ENCODE peak calls at places on chromosome 1, in five cellular contexts. J is hepatocyte, V is uterus, F is A549, U is foreskin fibroblast. Y is an unnamed sample.

GRCh38 chr1:227781314-227781930 is 34.1 kb upstream of the PRSS38 start:
- DNase-seq in J (no peak), V (no peak), F (no peak), U (no peak), Y (no peak)

GRCh38 chr1:218361298-218362065 is 16.3 kb downstream of the TGFB2 start:
- DNase-seq in J (peak; percentile 44), V (no peak), F (no peak), U (peak; percentile 79), Y (peak; percentile 38)

GRCh38 chr1:111204211-111204883 is 3.9 kb upstream of the DENND2D start:
- DNase-seq in J (peak; percentile 35), V (no peak), F (no peak), U (peak; percentile 57), Y (no peak)

GRCh38 chr1:171739646-171740045 is 2.2 kb downstream of the VAMP4 start:
- DNase-seq in J (no peak), V (no peak), F (no peak), U (peak; percentile 54), Y (no peak)

GRCh38 chr1:217433664-217434063 is 197.2 kb downstream of the GPATCH2 start:
- DNase-seq in J (no peak), V (no peak), F (no peak), U (no peak), Y (no peak)

GRCh38 chr1:159296697-159297375 is 5.3 kb upstream of the FCER1A start:
- DNase-seq in J (no peak), V (no peak), F (no peak), U (no peak), Y (no peak)

GRCh38 chr1:114530224-114530623 is 19.2 kb upstream of the TRIM33 start:
- DNase-seq in J (no peak), V (no peak), F (no peak), U (no peak), Y (no peak)

GRCh38 chr1:162972768-162973167 is 96.4 kb upstream of the RGS4 start:
- DNase-seq in J (no peak), V (no peak), F (no peak), U (no peak), Y (no peak)

GRCh38 chr1:173948594-173948993 is 31.5 kb upstream of the SERPINC1 start:
- DNase-seq in J (no peak), V (no peak), F (no peak), U (no peak), Y (no peak)

GRCh38 chr1:235442788-235443429 is 61.3 kb downstream of the B3GALNT2 start:
- DNase-seq in J (no peak), V (no peak), F (peak; percentile 43), U (peak; percentile 81), Y (peak; percentile 68)

GRCh38 chr1:30986755-30987154 is 78.2 kb upstream of the SDC3 start:
- DNase-seq in J (no peak), V (no peak), F (no peak), U (no peak), Y (no peak)

GRCh38 chr1:214404571-214405213 is 123.7 kb downstream of the SMYD2 start:
- DNase-seq in J (no peak), V (no peak), F (no peak), U (peak; percentile 41), Y (no peak)

GRCh38 chr1:37305841-37306240 is 168.5 kb upstream of the ZC3H12A start:
- DNase-seq in J (no peak), V (no peak), F (no peak), U (no peak), Y (no peak)

GRCh38 chr1:37306461-37306860 is 167.9 kb upstream of the ZC3H12A start:
- DNase-seq in J (no peak), V (peak; percentile 17), F (no peak), U (no peak), Y (no peak)

GRCh38 chr1:37303884-37304574 is 170.4 kb upstream of the ZC3H12A start:
- DNase-seq in J (no peak), V (no peak), F (no peak), U (no peak), Y (no peak)

GRCh38 chr1:37306871-37307270 is 167.5 kb upstream of the ZC3H12A start:
- DNase-seq in J (no peak), V (no peak), F (no peak), U (no peak), Y (no peak)

DNA sequence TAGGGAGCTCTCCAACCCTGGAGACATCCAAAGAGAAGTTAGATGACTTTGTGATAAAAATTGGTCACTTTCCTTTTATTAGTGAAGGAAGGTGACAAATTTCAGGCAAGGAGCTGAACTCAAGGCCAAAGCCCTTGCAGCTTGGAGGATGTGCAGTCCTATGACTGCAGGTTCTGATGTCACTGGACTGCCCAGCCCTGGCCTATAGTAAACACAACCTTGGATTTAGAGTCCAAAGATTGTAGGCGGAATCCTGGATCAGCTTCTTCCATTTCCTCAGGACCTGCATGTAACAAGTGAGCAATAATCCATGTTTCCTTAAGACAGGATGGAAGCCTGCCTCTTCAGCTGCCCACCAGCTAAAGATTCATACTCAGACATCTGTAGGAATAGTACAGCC is 169.3 kb upstream of the ZC3H12A start:
- DNase-seq in J (peak; percentile 43), V (no peak), F (no peak), U (no peak), Y (no peak)
- TF ChIP-seq CTCF in J (no peak), V (no peak), F (no peak), U (no peak), Y (no peak)

DNA sequence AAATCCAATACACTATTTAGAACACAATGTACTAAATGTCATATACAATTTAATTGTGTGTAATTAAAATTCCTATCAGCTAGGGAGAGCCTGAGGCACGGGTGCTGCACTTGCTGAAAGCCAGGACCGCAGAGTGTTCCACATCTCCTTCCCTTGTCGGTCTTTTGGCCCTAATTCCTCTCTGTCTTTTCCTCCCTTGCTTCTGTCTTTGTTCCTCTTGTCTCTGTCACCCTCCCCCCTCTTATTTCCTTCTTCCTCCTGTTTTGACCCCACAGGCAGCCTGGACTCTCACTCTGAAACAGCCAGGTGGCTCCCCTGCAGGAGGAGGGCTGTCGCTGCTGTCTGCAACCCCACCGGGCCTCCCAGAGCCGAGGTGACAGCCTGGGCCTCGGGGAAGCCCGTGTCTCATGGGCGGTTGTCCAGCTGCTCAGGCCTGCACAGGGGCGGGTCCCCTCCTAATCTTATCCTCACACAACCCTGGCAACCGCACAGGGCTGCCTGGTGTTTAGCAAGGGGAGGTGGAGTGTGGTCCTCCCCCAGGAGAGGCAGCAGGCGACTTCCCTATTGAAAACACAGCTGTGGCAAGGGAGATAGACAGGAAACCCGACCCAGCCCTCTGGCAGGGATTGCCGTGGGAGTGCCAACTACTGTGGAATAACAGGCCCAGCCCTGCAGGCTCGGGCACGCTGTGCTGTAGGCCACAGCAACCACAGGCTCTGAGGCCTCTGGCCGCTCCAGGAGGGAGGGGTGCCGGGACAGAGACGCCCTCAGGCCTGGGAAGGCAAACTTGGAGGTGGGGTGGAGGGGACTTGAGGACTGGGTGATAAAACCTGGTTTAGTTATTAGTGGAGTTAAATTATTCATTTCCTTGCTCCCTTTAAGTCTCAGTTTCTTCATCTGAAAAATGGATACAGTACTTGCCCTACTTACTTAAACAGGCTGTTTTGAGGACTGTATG is 68.8 kb upstream of the WDR26 start:
- DNase-seq in J (peak; percentile 83), V (peak; percentile 62), F (peak; percentile 59), U (peak; percentile 93), Y (peak; percentile 70)
- TF ChIP-seq CTCF in J (no peak), V (no peak), F (no peak), U (no peak), Y (peak; percentile 44)

GRCh38 chr1:157377216-157377821 is 175.0 kb downstream of the FCRL5 start:
- DNase-seq in J (peak; percentile 67), V (no peak), F (no peak), U (peak; percentile 63), Y (peak; percentile 25)
- TF ChIP-seq CTCF in J (peak; percentile 57), V (no peak), F (peak; percentile 57), U (peak; percentile 66), Y (peak; percentile 81)

GRCh38 chr1:88695781-88696180 is 11.7 kb downstream of the PKN2 start:
- DNase-seq in J (no peak), V (no peak), F (no peak), U (no peak), Y (no peak)
- TF ChIP-seq CTCF in J (no peak), V (no peak), F (no peak), U (no peak), Y (no peak)

GRCh38 chr1:179883040-179883501 is 986 bp downstream of the TOR1AIP1 start:
- DNase-seq in J (no peak), V (no peak), F (peak; percentile 35), U (no peak), Y (no peak)
- TF ChIP-seq CTCF in J (no peak), V (no peak), F (no peak), U (no peak), Y (no peak)

DNA sequence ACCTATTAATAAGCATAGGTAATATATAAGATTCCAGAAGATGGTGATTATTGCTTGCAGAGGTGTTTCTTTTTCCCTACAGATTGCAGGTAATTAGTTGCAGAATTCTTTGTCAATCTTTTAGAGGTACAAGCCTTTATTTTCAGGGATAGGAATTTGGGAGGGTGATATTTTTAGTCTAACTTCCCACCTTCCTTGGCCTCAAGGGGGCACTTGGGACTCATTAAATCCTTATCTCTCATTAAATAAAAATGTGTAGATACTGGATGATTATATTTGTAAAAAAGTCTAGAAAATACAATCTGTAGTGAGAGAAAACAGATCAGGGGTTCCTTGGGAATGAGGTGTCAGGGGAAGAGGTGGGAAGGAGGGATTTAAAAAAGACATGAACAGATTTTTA is 179.2 kb downstream of the PATJ start:
- DNase-seq in J (no peak), V (no peak), F (no peak), U (peak; percentile 35), Y (no peak)
- TF ChIP-seq CTCF in J (no peak), V (no peak), F (no peak), U (no peak), Y (peak; percentile 45)